ENCODE peak calls at places on chromosomes 3 and 15, in six cellular contexts. One of them, this sample, is unnamed.

GRCh38 chr3:189132125-189132744 is 39.5 kb upstream of the TPRG1 start:
- DNase-seq in BJ: peak; percentile 48
- DNase-seq in HCT116: peak; percentile 93
- DNase-seq in astrocyte: peak; percentile 92
- DNase-seq in lower leg skin: no peak
- DNase-seq in AG10803: peak; percentile 75
- DNase-seq in this sample: no peak

GRCh38 chr3:15645740-15646490 is 44.4 kb downstream of the BTD start:
- DNase-seq in astrocyte: peak; percentile 98
- DNase-seq in HCT116: peak; percentile 89
- DNase-seq in lower leg skin: peak; percentile 86
- DNase-seq in BJ: peak; percentile 50
- DNase-seq in AG10803: peak; percentile 95
- DNase-seq in this sample: peak; percentile 56

GRCh38 chr15:54373332-54373731 is 395.1 kb downstream of the UNC13C start:
- DNase-seq in HCT116: no peak
- DNase-seq in lower leg skin: no peak
- DNase-seq in AG10803: no peak
- DNase-seq in astrocyte: no peak
- DNase-seq in BJ: no peak
- DNase-seq in this sample: no peak

GRCh38 chr15:20353966-20354883 is 187.4 kb downstream of the GOLGA6L6 start:
- DNase-seq in astrocyte: no peak
- DNase-seq in BJ: no peak
- DNase-seq in AG10803: no peak
- DNase-seq in HCT116: no peak
- DNase-seq in lower leg skin: peak; percentile 87
- DNase-seq in this sample: no peak

GRCh38 chr3:56086355-56086754 is 381.9 kb downstream of the ERC2 start:
- DNase-seq in HCT116: no peak
- DNase-seq in astrocyte: peak; percentile 48
- DNase-seq in lower leg skin: no peak
- DNase-seq in AG10803: peak; percentile 49
- DNase-seq in BJ: peak; percentile 22
- DNase-seq in this sample: no peak

GRCh38 chr15:58175955-58176354 is 37.8 kb downstream of the AQP9 start:
- DNase-seq in astrocyte: no peak
- DNase-seq in HCT116: no peak
- DNase-seq in lower leg skin: no peak
- DNase-seq in BJ: no peak
- DNase-seq in AG10803: no peak
- DNase-seq in this sample: no peak

GRCh38 chr3:34683851-34684250 is 885.4 kb downstream of the PDCD6IP start:
- DNase-seq in BJ: no peak
- DNase-seq in astrocyte: peak; percentile 16
- DNase-seq in AG10803: peak; percentile 48
- DNase-seq in HCT116: no peak
- DNase-seq in lower leg skin: no peak
- DNase-seq in this sample: peak; percentile 1

GRCh38 chr15:52171386-52171785 is 19.8 kb downstream of the GNB5 start:
- DNase-seq in astrocyte: no peak
- DNase-seq in AG10803: no peak
- DNase-seq in BJ: no peak
- DNase-seq in HCT116: no peak
- DNase-seq in lower leg skin: peak; percentile 12
- DNase-seq in this sample: no peak

GRCh38 chr3:174002543-174002942 is 605.0 kb downstream of the NLGN1 start:
- DNase-seq in HCT116: no peak
- DNase-seq in BJ: no peak
- DNase-seq in AG10803: no peak
- DNase-seq in astrocyte: no peak
- DNase-seq in lower leg skin: no peak
- DNase-seq in this sample: no peak

GRCh38 chr3:117168896-117169295 is 459.3 kb downstream of the TUSC7 start:
- DNase-seq in lower leg skin: no peak
- DNase-seq in BJ: no peak
- DNase-seq in astrocyte: no peak
- DNase-seq in HCT116: no peak
- DNase-seq in AG10803: no peak
- DNase-seq in this sample: no peak

GRCh38 chr3:100261481-100261903 is 700 bp downstream of the TBC1D23 start:
- DNase-seq in lower leg skin: no peak
- DNase-seq in BJ: no peak
- DNase-seq in AG10803: no peak
- DNase-seq in HCT116: no peak
- DNase-seq in astrocyte: no peak
- DNase-seq in this sample: no peak

GRCh38 chr3:24680214-24680967 is 185.7 kb upstream of the THRB start:
- DNase-seq in astrocyte: no peak
- DNase-seq in HCT116: peak; percentile 42
- DNase-seq in AG10803: peak; percentile 25
- DNase-seq in BJ: no peak
- DNase-seq in lower leg skin: no peak
- DNase-seq in this sample: no peak

GRCh38 chr15:77419050-77419835 is 661 bp downstream of the PEAK1 start:
- DNase-seq in HCT116: no peak
- DNase-seq in AG10803: peak; percentile 52
- DNase-seq in lower leg skin: peak; percentile 89
- DNase-seq in BJ: no peak
- DNase-seq in astrocyte: peak; percentile 71
- DNase-seq in this sample: no peak

GRCh38 chr3:107641572-107642307 is 119.0 kb downstream of the BBX start:
- DNase-seq in BJ: no peak
- DNase-seq in AG10803: peak; percentile 69
- DNase-seq in lower leg skin: no peak
- DNase-seq in astrocyte: no peak
- DNase-seq in HCT116: no peak
- DNase-seq in this sample: peak; percentile 23

GRCh38 chr3:33787328-33788009 is 11.0 kb upstream of the PDCD6IP start:
- DNase-seq in HCT116: peak; percentile 60
- DNase-seq in astrocyte: peak; percentile 42
- DNase-seq in AG10803: peak; percentile 71
- DNase-seq in lower leg skin: peak; percentile 87
- DNase-seq in BJ: no peak
- DNase-seq in this sample: peak; percentile 35

GRCh38 chr3:15754047-15754446 is 43.7 kb downstream of the ANKRD28 start:
- DNase-seq in HCT116: no peak
- DNase-seq in lower leg skin: no peak
- DNase-seq in astrocyte: peak; percentile 18
- DNase-seq in BJ: no peak
- DNase-seq in AG10803: peak; percentile 43
- DNase-seq in this sample: no peak

GRCh38 chr15:40108855-40109735 is at the start of gene BMF:
- DNase-seq in AG10803: peak; percentile 99
- DNase-seq in lower leg skin: peak; percentile 100
- DNase-seq in BJ: peak; percentile 85
- DNase-seq in astrocyte: peak; percentile 99
- DNase-seq in HCT116: peak; percentile 99
- DNase-seq in this sample: peak; percentile 99

GRCh38 chr15:77033729-77034619 is 36.9 kb downstream of the TSPAN3 start:
- DNase-seq in lower leg skin: peak; percentile 80
- DNase-seq in HCT116: no peak
- DNase-seq in astrocyte: no peak
- DNase-seq in AG10803: no peak
- DNase-seq in BJ: no peak
- DNase-seq in this sample: no peak

GRCh38 chr3:78255403-78255802 is 1215.5 kb downstream of the ROBO2 start:
- DNase-seq in lower leg skin: no peak
- DNase-seq in BJ: peak; percentile 61
- DNase-seq in AG10803: peak; percentile 83
- DNase-seq in astrocyte: peak; percentile 73
- DNase-seq in HCT116: no peak
- DNase-seq in this sample: peak; percentile 65

GRCh38 chr3:141360888-141361598 is 7.3 kb upstream of the ZBTB38 start:
- DNase-seq in astrocyte: peak; percentile 94
- DNase-seq in lower leg skin: no peak
- DNase-seq in HCT116: peak; percentile 59
- DNase-seq in AG10803: peak; percentile 85
- DNase-seq in BJ: peak; percentile 90
- DNase-seq in this sample: peak; percentile 65

GRCh38 chr15:77546050-77546501 is 86.6 kb downstream of the LINGO1 start:
- DNase-seq in AG10803: peak; percentile 75
- DNase-seq in HCT116: no peak
- DNase-seq in lower leg skin: no peak
- DNase-seq in astrocyte: peak; percentile 84
- DNase-seq in BJ: no peak
- DNase-seq in this sample: peak; percentile 40

GRCh38 chr3:72816843-72817485 is 31.3 kb downstream of the SHQ1 start:
- DNase-seq in HCT116: no peak
- DNase-seq in BJ: no peak
- DNase-seq in AG10803: no peak
- DNase-seq in lower leg skin: no peak
- DNase-seq in astrocyte: no peak
- DNase-seq in this sample: no peak

GRCh38 chr15:83475551-83475950 is 28.4 kb downstream of the SH3GL3 start:
- DNase-seq in BJ: no peak
- DNase-seq in lower leg skin: no peak
- DNase-seq in AG10803: peak; percentile 28
- DNase-seq in HCT116: no peak
- DNase-seq in astrocyte: peak; percentile 63
- DNase-seq in this sample: no peak

GRCh38 chr3:14434541-14435151 is 32.2 kb downstream of the SLC6A6 start:
- DNase-seq in lower leg skin: no peak
- DNase-seq in HCT116: no peak
- DNase-seq in astrocyte: no peak
- DNase-seq in AG10803: no peak
- DNase-seq in BJ: no peak
- DNase-seq in this sample: no peak

GRCh38 chr15:90691369-90691768 is 25.8 kb upstream of the BLM start:
- DNase-seq in BJ: no peak
- DNase-seq in AG10803: peak; percentile 14
- DNase-seq in lower leg skin: peak; percentile 21
- DNase-seq in HCT116: no peak
- DNase-seq in astrocyte: no peak
- DNase-seq in this sample: no peak

GRCh38 chr15:68316061-68316804 is 38.7 kb downstream of the FEM1B start:
- DNase-seq in HCT116: no peak
- DNase-seq in lower leg skin: peak; percentile 65
- DNase-seq in astrocyte: no peak
- DNase-seq in AG10803: no peak
- DNase-seq in BJ: no peak
- DNase-seq in this sample: no peak

GRCh38 chr3:128343287-128344045 is 123.2 kb downstream of the DNAJB8 start:
- DNase-seq in AG10803: peak; percentile 46
- DNase-seq in HCT116: no peak
- DNase-seq in BJ: peak; percentile 7
- DNase-seq in astrocyte: peak; percentile 51
- DNase-seq in lower leg skin: no peak
- DNase-seq in this sample: no peak

GRCh38 chr3:44584646-44585501 is at the start of gene ZNF660:
- DNase-seq in BJ: no peak
- DNase-seq in astrocyte: peak; percentile 70
- DNase-seq in lower leg skin: peak; percentile 88
- DNase-seq in HCT116: no peak
- DNase-seq in AG10803: peak; percentile 64
- DNase-seq in this sample: peak; percentile 29

DNA sequence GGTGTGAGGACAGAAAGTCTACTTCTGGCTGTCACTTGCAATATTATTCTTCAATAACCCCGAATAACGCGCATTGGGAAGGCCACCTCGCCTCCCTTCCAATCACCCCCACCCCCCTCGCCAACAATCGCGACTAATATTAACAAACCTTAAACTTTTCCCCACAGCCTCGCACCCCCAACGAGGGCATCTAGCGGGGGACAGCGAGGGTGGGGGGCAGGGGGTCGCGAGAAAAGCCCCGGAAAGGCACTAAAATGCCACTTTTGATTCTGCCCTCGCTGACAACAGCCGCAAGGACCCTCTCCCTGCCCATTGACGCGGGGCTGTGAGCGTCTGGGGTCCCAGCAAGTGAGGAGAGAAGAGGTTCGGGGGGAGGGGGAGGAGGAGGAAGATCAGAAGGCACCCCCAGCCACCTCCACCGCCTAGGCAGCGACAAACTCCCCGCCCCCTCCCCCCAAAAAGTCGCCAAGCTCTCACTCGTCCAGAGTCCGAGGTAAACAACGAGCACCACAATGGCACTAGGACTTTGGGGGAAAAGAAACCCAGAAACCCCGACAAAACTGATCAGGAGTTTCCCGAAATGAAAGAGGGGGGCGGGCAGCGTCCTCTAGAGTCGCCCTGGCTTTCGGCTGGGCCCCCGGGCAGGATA is 802 bp downstream of the SATB1 start:
- DNase-seq in BJ: no peak
- DNase-seq in AG10803: no peak
- DNase-seq in astrocyte: no peak
- DNase-seq in lower leg skin: peak; percentile 83
- DNase-seq in HCT116: no peak
- DNase-seq in this sample: no peak
- TF ChIP-seq CTCF in BJ: no peak
- TF ChIP-seq CTCF in AG10803: no peak
- TF ChIP-seq CTCF in astrocyte: no peak
- TF ChIP-seq CTCF in lower leg skin: no peak
- TF ChIP-seq CTCF in HCT116: no peak
- TF ChIP-seq CTCF in this sample: no peak

GRCh38 chr3:147421184-147421912 is 12.2 kb downstream of the ZIC1 start:
- DNase-seq in lower leg skin: no peak
- DNase-seq in AG10803: no peak
- DNase-seq in HCT116: no peak
- DNase-seq in astrocyte: no peak
- DNase-seq in BJ: no peak
- DNase-seq in this sample: no peak
- TF ChIP-seq CTCF in lower leg skin: no peak
- TF ChIP-seq CTCF in AG10803: no peak
- TF ChIP-seq CTCF in HCT116: no peak
- TF ChIP-seq CTCF in astrocyte: no peak
- TF ChIP-seq CTCF in BJ: no peak
- TF ChIP-seq CTCF in this sample: no peak

DNA sequence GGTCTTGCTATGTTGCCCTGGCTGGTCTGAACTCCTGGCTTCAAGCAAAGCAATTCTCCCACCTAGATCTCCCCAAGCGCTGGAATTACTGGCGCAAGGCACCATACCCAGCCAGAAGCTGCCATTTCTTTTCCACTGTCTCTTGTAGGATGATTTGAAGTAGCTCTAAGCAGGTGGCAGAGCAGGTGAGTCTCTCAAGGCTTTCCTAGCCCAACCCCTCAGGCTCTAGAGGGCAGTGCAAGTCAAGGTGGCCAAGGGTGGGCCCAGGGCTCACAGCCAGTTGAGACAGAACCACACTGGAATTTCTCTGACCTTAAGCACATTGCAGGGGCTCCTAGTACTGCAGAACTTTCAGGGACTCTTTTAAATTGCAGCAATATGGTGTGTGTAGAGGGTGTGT is 15.6 kb upstream of the DAG1 start:
- DNase-seq in HCT116: peak; percentile 52
- DNase-seq in AG10803: no peak
- DNase-seq in lower leg skin: no peak
- DNase-seq in astrocyte: no peak
- DNase-seq in BJ: no peak
- DNase-seq in this sample: no peak
- TF ChIP-seq CTCF in HCT116: peak; percentile 51
- TF ChIP-seq CTCF in AG10803: no peak
- TF ChIP-seq CTCF in lower leg skin: no peak
- TF ChIP-seq CTCF in astrocyte: no peak
- TF ChIP-seq CTCF in BJ: peak; percentile 19
- TF ChIP-seq CTCF in this sample: peak; percentile 6

GRCh38 chr15:79450648-79451047 is 18.5 kb downstream of the MINAR1 start:
- DNase-seq in astrocyte: no peak
- DNase-seq in HCT116: no peak
- DNase-seq in lower leg skin: no peak
- DNase-seq in AG10803: no peak
- DNase-seq in BJ: no peak
- DNase-seq in this sample: no peak
- TF ChIP-seq CTCF in astrocyte: peak; percentile 26
- TF ChIP-seq CTCF in HCT116: peak; percentile 43
- TF ChIP-seq CTCF in lower leg skin: no peak
- TF ChIP-seq CTCF in AG10803: peak; percentile 42
- TF ChIP-seq CTCF in BJ: peak; percentile 24
- TF ChIP-seq CTCF in this sample: peak; percentile 12